ENCODE peak calls at places on chromosome 20, in five cellular contexts. One of them, this sample, is unnamed. For H3K36me3, the result is how much of the 10 kb centered on the place peaks cover.

GRCh38 chr20:42494290-42494689 is 695.4 kb downstream of the PTPRT start:
- DNase-seq in sigmoid colon: no peak
- DNase-seq in gastrocnemius medialis: no peak
- DNase-seq in GM06990: no peak
- DNase-seq in body of pancreas: no peak
- DNase-seq in this sample: no peak

GRCh38 chr20:8330785-8331699 is 199.0 kb downstream of the PLCB1 start:
- DNase-seq in sigmoid colon: no peak
- DNase-seq in gastrocnemius medialis: no peak
- DNase-seq in GM06990: no peak
- DNase-seq in body of pancreas: no peak
- DNase-seq in this sample: no peak

GRCh38 chr20:50876063-50876685 is 55.1 kb downstream of the ADNP start:
- DNase-seq in sigmoid colon: peak
- DNase-seq in gastrocnemius medialis: no peak
- DNase-seq in GM06990: no peak
- DNase-seq in body of pancreas: no peak
- DNase-seq in this sample: no peak

GRCh38 chr20:5189917-5190316 is 63.1 kb downstream of the CDS2 start:
- DNase-seq in sigmoid colon: no peak
- DNase-seq in gastrocnemius medialis: no peak
- DNase-seq in GM06990: no peak
- DNase-seq in body of pancreas: no peak
- DNase-seq in this sample: no peak

GRCh38 chr20:145877-146276 is 3.5 kb downstream of the DEFB126 start:
- DNase-seq in sigmoid colon: no peak
- DNase-seq in gastrocnemius medialis: no peak
- DNase-seq in GM06990: no peak
- DNase-seq in body of pancreas: no peak
- DNase-seq in this sample: no peak

GRCh38 chr20:25299801-25300200 is 51.9 kb downstream of the PYGB start:
- DNase-seq in sigmoid colon: no peak
- DNase-seq in gastrocnemius medialis: no peak
- DNase-seq in GM06990: no peak
- DNase-seq in body of pancreas: no peak
- DNase-seq in this sample: no peak

GRCh38 chr20:17615645-17616479 is 46.0 kb downstream of the DSTN start:
- DNase-seq in sigmoid colon: peak
- DNase-seq in gastrocnemius medialis: no peak
- DNase-seq in GM06990: no peak
- DNase-seq in body of pancreas: no peak
- DNase-seq in this sample: no peak

GRCh38 chr20:36004045-36004444 is 35.7 kb downstream of the CNBD2 start:
- DNase-seq in sigmoid colon: no peak
- DNase-seq in gastrocnemius medialis: no peak
- DNase-seq in GM06990: no peak
- DNase-seq in body of pancreas: no peak
- DNase-seq in this sample: no peak

GRCh38 chr20:25203089-25203488 is 7.6 kb downstream of the ENTPD6 start:
- DNase-seq in sigmoid colon: no peak
- DNase-seq in gastrocnemius medialis: no peak
- DNase-seq in GM06990: no peak
- DNase-seq in body of pancreas: no peak
- DNase-seq in this sample: no peak

GRCh38 chr20:57772349-57772964 is 62.6 kb upstream of the PMEPA1 start:
- DNase-seq in sigmoid colon: peak
- DNase-seq in gastrocnemius medialis: no peak
- DNase-seq in GM06990: no peak
- DNase-seq in body of pancreas: no peak
- DNase-seq in this sample: no peak

GRCh38 chr20:17943343-17943742 is 25.3 kb downstream of the SNX5 start:
- DNase-seq in sigmoid colon: no peak
- DNase-seq in gastrocnemius medialis: no peak
- DNase-seq in GM06990: peak
- DNase-seq in body of pancreas: no peak
- DNase-seq in this sample: no peak

GRCh38 chr20:57030611-57031600 is 235.5 kb downstream of the BMP7 start:
- DNase-seq in sigmoid colon: no peak
- DNase-seq in gastrocnemius medialis: no peak
- DNase-seq in GM06990: no peak
- DNase-seq in body of pancreas: no peak
- DNase-seq in this sample: no peak

GRCh38 chr20:54122189-54122588 is 51.6 kb downstream of the CYP24A1 start:
- DNase-seq in sigmoid colon: no peak
- DNase-seq in gastrocnemius medialis: no peak
- DNase-seq in GM06990: no peak
- DNase-seq in body of pancreas: no peak
- DNase-seq in this sample: no peak

GRCh38 chr20:51696304-51697118 is 71.7 kb downstream of the ATP9A start:
- DNase-seq in sigmoid colon: no peak
- DNase-seq in gastrocnemius medialis: no peak
- DNase-seq in GM06990: no peak
- DNase-seq in body of pancreas: no peak
- DNase-seq in this sample: peak

GRCh38 chr20:35558416-35558815 is 16.5 kb downstream of the ERGIC3 start:
- DNase-seq in sigmoid colon: no peak
- DNase-seq in gastrocnemius medialis: no peak
- DNase-seq in GM06990: no peak
- DNase-seq in body of pancreas: no peak
- DNase-seq in this sample: no peak

GRCh38 chr20:30286157-30286556 is 971.3 kb upstream of the DEFB115 start:
- DNase-seq in sigmoid colon: no peak
- DNase-seq in gastrocnemius medialis: no peak
- DNase-seq in GM06990: no peak
- DNase-seq in body of pancreas: peak
- DNase-seq in this sample: no peak

GRCh38 chr20:363319-364078 is 16.6 kb downstream of the NRSN2 start:
- DNase-seq in sigmoid colon: no peak
- DNase-seq in gastrocnemius medialis: no peak
- DNase-seq in GM06990: no peak
- DNase-seq in body of pancreas: no peak
- DNase-seq in this sample: no peak

GRCh38 chr20:34992751-34993417 is 37.2 kb downstream of the MYH7B start:
- DNase-seq in sigmoid colon: no peak
- DNase-seq in gastrocnemius medialis: no peak
- DNase-seq in GM06990: no peak
- DNase-seq in body of pancreas: no peak
- DNase-seq in this sample: no peak

GRCh38 chr20:20731945-20732296 is 19.5 kb upstream of the RALGAPA2 start:
- DNase-seq in sigmoid colon: no peak
- DNase-seq in gastrocnemius medialis: peak
- DNase-seq in GM06990: no peak
- DNase-seq in body of pancreas: no peak
- DNase-seq in this sample: no peak

GRCh38 chr20:50534567-50534966 is 24.4 kb downstream of the PTPN1 start:
- DNase-seq in sigmoid colon: no peak
- DNase-seq in gastrocnemius medialis: no peak
- DNase-seq in GM06990: no peak
- DNase-seq in body of pancreas: no peak
- DNase-seq in this sample: no peak

GRCh38 chr20:50932016-50932338 is 740 bp upstream of the ADNP start:
- DNase-seq in sigmoid colon: no peak
- DNase-seq in gastrocnemius medialis: no peak
- DNase-seq in GM06990: no peak
- DNase-seq in body of pancreas: no peak
- DNase-seq in this sample: no peak

GRCh38 chr20:43409041-43409913 is 48.4 kb upstream of the SRSF6 start:
- DNase-seq in sigmoid colon: no peak
- DNase-seq in gastrocnemius medialis: no peak
- DNase-seq in GM06990: no peak
- DNase-seq in body of pancreas: no peak
- DNase-seq in this sample: peak

GRCh38 chr20:17762873-17763557 is 63.2 kb downstream of the BANF2 start:
- DNase-seq in sigmoid colon: no peak
- DNase-seq in gastrocnemius medialis: no peak
- DNase-seq in GM06990: no peak
- DNase-seq in body of pancreas: peak
- DNase-seq in this sample: no peak

GRCh38 chr20:45919951-45920794 is 8.2 kb upstream of the PLTP start:
- DNase-seq in sigmoid colon: no peak
- DNase-seq in gastrocnemius medialis: no peak
- DNase-seq in GM06990: no peak
- DNase-seq in body of pancreas: no peak
- DNase-seq in this sample: peak

GRCh38 chr20:47224300-47224791 is 132.2 kb downstream of the ZMYND8 start:
- DNase-seq in sigmoid colon: no peak
- DNase-seq in gastrocnemius medialis: no peak
- DNase-seq in GM06990: no peak
- DNase-seq in body of pancreas: no peak
- DNase-seq in this sample: no peak

GRCh38 chr20:33305591-33306057 is 22.6 kb downstream of the BPIFB1 start:
- DNase-seq in sigmoid colon: no peak
- DNase-seq in gastrocnemius medialis: no peak
- DNase-seq in GM06990: no peak
- DNase-seq in body of pancreas: no peak
- DNase-seq in this sample: no peak

GRCh38 chr20:46962452-46963195 is 68.0 kb downstream of the EYA2 start:
- DNase-seq in sigmoid colon: no peak
- DNase-seq in gastrocnemius medialis: no peak
- DNase-seq in GM06990: no peak
- DNase-seq in body of pancreas: no peak
- DNase-seq in this sample: no peak

GRCh38 chr20:1657556-1658334 is at the start of gene SIRPG:
- DNase-seq in sigmoid colon: no peak
- DNase-seq in gastrocnemius medialis: no peak
- DNase-seq in GM06990: no peak
- DNase-seq in body of pancreas: no peak
- DNase-seq in this sample: no peak

GRCh38 chr20:1654994-1655393 is 2.6 kb downstream of the SIRPG start:
- DNase-seq in sigmoid colon: no peak
- DNase-seq in gastrocnemius medialis: no peak
- DNase-seq in GM06990: no peak
- DNase-seq in body of pancreas: no peak
- DNase-seq in this sample: no peak

GRCh38 chr20:1660263-1660662 is 2.7 kb upstream of the SIRPG start:
- DNase-seq in sigmoid colon: no peak
- DNase-seq in gastrocnemius medialis: no peak
- DNase-seq in GM06990: no peak
- DNase-seq in body of pancreas: no peak
- DNase-seq in this sample: no peak

GRCh38 chr20:1652960-1653359 is 4.6 kb downstream of the SIRPG start:
- DNase-seq in sigmoid colon: no peak
- DNase-seq in gastrocnemius medialis: no peak
- DNase-seq in GM06990: no peak
- DNase-seq in body of pancreas: no peak
- DNase-seq in this sample: no peak

DNA sequence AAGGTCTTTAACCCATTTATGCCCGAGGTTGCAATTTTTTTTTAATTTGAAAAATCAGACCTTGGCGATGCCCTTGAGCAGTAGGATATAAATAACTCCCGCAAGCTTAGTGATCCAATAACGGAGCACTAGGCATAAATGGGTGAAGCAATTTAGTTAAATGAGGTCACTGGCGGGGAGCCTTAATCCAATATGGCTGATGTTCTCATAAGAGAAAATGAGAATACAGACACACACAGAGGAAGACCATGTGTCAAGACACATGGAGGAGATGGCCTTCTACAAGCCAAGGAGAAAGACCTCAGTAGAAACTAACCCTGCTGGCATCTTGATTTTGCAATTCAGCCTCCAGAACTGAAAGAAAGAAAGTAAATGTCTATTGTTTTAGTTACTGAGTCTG is 735 bp downstream of the SIRPG start:
- DNase-seq in sigmoid colon: no peak
- DNase-seq in gastrocnemius medialis: no peak
- DNase-seq in GM06990: no peak
- DNase-seq in body of pancreas: no peak
- DNase-seq in this sample: no peak
- H3K36me3 ChIP-seq in sigmoid colon: under half
- H3K36me3 ChIP-seq in gastrocnemius medialis: under half
- H3K36me3 ChIP-seq in GM06990: under half
- H3K36me3 ChIP-seq in body of pancreas: under half
- H3K36me3 ChIP-seq in this sample: under half

GRCh38 chr20:62357681-62358080 is 9.4 kb downstream of the LAMA5 start:
- DNase-seq in sigmoid colon: peak
- DNase-seq in gastrocnemius medialis: no peak
- DNase-seq in GM06990: no peak
- DNase-seq in body of pancreas: no peak
- DNase-seq in this sample: peak

GRCh38 chr20:62354811-62355341 is 12.2 kb downstream of the LAMA5 start:
- DNase-seq in sigmoid colon: peak
- DNase-seq in gastrocnemius medialis: no peak
- DNase-seq in GM06990: no peak
- DNase-seq in body of pancreas: no peak
- DNase-seq in this sample: peak

GRCh38 chr20:62355527-62356142 is 11.5 kb downstream of the LAMA5 start:
- DNase-seq in sigmoid colon: peak
- DNase-seq in gastrocnemius medialis: no peak
- DNase-seq in GM06990: no peak
- DNase-seq in body of pancreas: peak
- DNase-seq in this sample: peak

GRCh38 chr20:62356948-62357667 is 10.0 kb downstream of the LAMA5 start:
- DNase-seq in sigmoid colon: peak
- DNase-seq in gastrocnemius medialis: no peak
- DNase-seq in GM06990: no peak
- DNase-seq in body of pancreas: peak
- DNase-seq in this sample: peak

GRCh38 chr20:62356143-62356947 is 10.8 kb downstream of the LAMA5 start:
- DNase-seq in sigmoid colon: peak
- DNase-seq in gastrocnemius medialis: no peak
- DNase-seq in GM06990: no peak
- DNase-seq in body of pancreas: no peak
- DNase-seq in this sample: peak
- H3K4me3 ChIP-seq in sigmoid colon: peak
- H3K4me3 ChIP-seq in gastrocnemius medialis: peak
- H3K4me3 ChIP-seq in GM06990: no peak
- H3K4me3 ChIP-seq in body of pancreas: no peak
- H3K4me3 ChIP-seq in this sample: peak

GRCh38 chr20:37518606-37519507 is 2.2 kb upstream of the NNAT start:
- DNase-seq in sigmoid colon: peak
- DNase-seq in gastrocnemius medialis: no peak
- DNase-seq in GM06990: no peak
- DNase-seq in body of pancreas: no peak
- DNase-seq in this sample: no peak

GRCh38 chr20:37519508-37520416 is 1.3 kb upstream of the NNAT start:
- DNase-seq in sigmoid colon: peak
- DNase-seq in gastrocnemius medialis: no peak
- DNase-seq in GM06990: no peak
- DNase-seq in body of pancreas: no peak
- DNase-seq in this sample: peak

GRCh38 chr20:37522258-37523011 is 1.4 kb downstream of the NNAT start:
- DNase-seq in sigmoid colon: peak
- DNase-seq in gastrocnemius medialis: peak
- DNase-seq in GM06990: no peak
- DNase-seq in body of pancreas: no peak
- DNase-seq in this sample: no peak

GRCh38 chr20:37521091-37521771 is at the start of gene NNAT:
- DNase-seq in sigmoid colon: no peak
- DNase-seq in gastrocnemius medialis: no peak
- DNase-seq in GM06990: no peak
- DNase-seq in body of pancreas: no peak
- DNase-seq in this sample: no peak

GRCh38 chr20:37520417-37520751 is 666 bp upstream of the NNAT start:
- DNase-seq in sigmoid colon: no peak
- DNase-seq in gastrocnemius medialis: no peak
- DNase-seq in GM06990: no peak
- DNase-seq in body of pancreas: no peak
- DNase-seq in this sample: no peak
- H3K36me3 ChIP-seq in sigmoid colon: under half
- H3K36me3 ChIP-seq in gastrocnemius medialis: under half
- H3K36me3 ChIP-seq in GM06990: under half
- H3K36me3 ChIP-seq in body of pancreas: under half
- H3K36me3 ChIP-seq in this sample: under half

GRCh38 chr20:3446779-3447178 is 24.0 kb upstream of the ATRN start:
- DNase-seq in sigmoid colon: no peak
- DNase-seq in gastrocnemius medialis: no peak
- DNase-seq in GM06990: no peak
- DNase-seq in body of pancreas: no peak
- DNase-seq in this sample: no peak
- H3K4me3 ChIP-seq in sigmoid colon: no peak
- H3K4me3 ChIP-seq in gastrocnemius medialis: no peak
- H3K4me3 ChIP-seq in GM06990: no peak
- H3K4me3 ChIP-seq in body of pancreas: no peak
- H3K4me3 ChIP-seq in this sample: no peak

This sample was measured in WERI-Rb-1.